ENCODE peak calls at places on chromosomes 11 and 22, in four cellular contexts. P is HepG2, J is WTC11, U is HEK293T. A is an unnamed sample.

GRCh38 chr22:27416553-27417427 is 384.8 kb downstream of the MN1 start:
- DNase-seq in P (no peak), U (no peak), J (peak), A (no peak)

GRCh38 chr11:62439785-62440602 is 21.2 kb downstream of the SCGB1A1 start:
- DNase-seq in U (no peak), J (no peak), P (no peak), A (peak)

GRCh38 chr22:36911887-36912661 is 1.4 kb upstream of the CSF2RB start:
- DNase-seq in P (no peak), J (no peak), U (no peak), A (no peak)

GRCh38 chr11:27313157-27313821 is 49.7 kb downstream of the CCDC34 start:
- DNase-seq in J (no peak), P (no peak), U (no peak), A (no peak)

GRCh38 chr11:47104337-47104950 is 72.2 kb downstream of the ARFGAP2 start:
- DNase-seq in U (no peak), J (peak), P (no peak), A (no peak)

GRCh38 chr11:120573756-120574354 is 62.3 kb downstream of the GRIK4 start:
- DNase-seq in J (peak), P (no peak), U (no peak), A (no peak)

GRCh38 chr11:61957028-61957770 is 7.0 kb downstream of the BEST1 start:
- DNase-seq in P (no peak), U (no peak), J (no peak), A (no peak)

GRCh38 chr11:122853971-122854446 is 15.7 kb downstream of the CRTAM start:
- DNase-seq in J (peak), U (peak), P (peak), A (peak)

GRCh38 chr11:104043137-104043536 is 6.7 kb downstream of the DDI1 start:
- DNase-seq in P (no peak), J (no peak), U (no peak), A (no peak)

GRCh38 chr11:125516266-125516665 is 20.2 kb upstream of the FEZ1 start:
- DNase-seq in P (no peak), J (no peak), U (no peak), A (no peak)

GRCh38 chr11:66570117-66570825 is 1.9 kb upstream of the CTSF start:
- DNase-seq in P (no peak), U (no peak), J (no peak), A (no peak)

GRCh38 chr11:88421530-88421929 is 84.0 kb upstream of the CTSC start:
- DNase-seq in P (no peak), J (no peak), U (no peak), A (peak)

GRCh38 chr11:7677801-7678201 is 4.5 kb upstream of the CYB5R2 start:
- DNase-seq in J (no peak), U (no peak), P (no peak), A (no peak)

GRCh38 chr11:19365743-19366410 is 125.1 kb upstream of the E2F8 start:
- DNase-seq in U (no peak), P (no peak), J (no peak), A (no peak)

GRCh38 chr22:40423246-40423753 is 52.9 kb downstream of the SGSM3 start:
- DNase-seq in J (no peak), P (no peak), U (no peak), A (no peak)

GRCh38 chr22:40423882-40424640 is 53.7 kb downstream of the SGSM3 start:
- DNase-seq in J (no peak), P (no peak), U (no peak), A (no peak)

GRCh38 chr22:40421941-40422340 is 51.5 kb downstream of the SGSM3 start:
- DNase-seq in J (no peak), U (no peak), P (no peak), A (no peak)

GRCh38 chr22:40421082-40421350 is 50.6 kb downstream of the SGSM3 start:
- DNase-seq in U (no peak), J (no peak), P (no peak), A (no peak)

DNA sequence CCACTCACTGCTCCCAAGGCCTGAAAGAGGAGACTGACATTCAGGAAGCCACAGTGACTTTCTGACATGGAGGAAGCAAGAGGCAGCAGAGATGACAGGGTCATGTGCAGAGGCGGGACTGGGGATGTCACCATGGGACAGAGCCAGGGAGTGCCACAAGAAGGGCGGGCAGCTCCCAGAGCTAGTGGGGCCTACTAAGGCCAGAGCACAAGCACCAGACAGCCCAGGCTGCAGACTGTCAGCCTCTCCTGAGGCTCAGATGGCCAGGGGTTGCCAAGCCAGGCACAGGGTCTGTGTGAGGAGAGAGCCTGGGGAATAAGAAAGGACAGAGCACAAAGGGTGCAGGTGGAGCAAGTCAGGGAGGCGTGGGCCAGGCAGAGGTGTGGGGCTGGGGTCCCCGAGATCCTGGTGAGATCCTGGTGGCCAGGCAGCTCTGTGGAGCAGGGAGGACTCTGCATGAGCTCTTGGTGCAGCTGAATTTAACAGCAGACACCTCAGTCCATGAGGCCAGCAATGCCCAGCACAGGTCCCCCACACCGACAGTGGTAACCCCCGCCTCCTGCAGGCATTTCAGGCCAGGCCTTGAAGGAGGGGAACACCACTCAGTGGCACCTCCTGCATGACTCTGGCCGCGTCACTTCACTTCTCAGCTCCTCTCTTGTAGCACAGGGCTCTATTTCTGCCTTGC is 52.3 kb downstream of the SGSM3 start:
- DNase-seq in J (no peak), U (no peak), P (no peak), A (no peak)
- TF ChIP-seq ELF4 in J (no peak), U (no peak), P (no peak), A (no peak)

GRCh38 chr11:74905326-74905725 is 43.6 kb downstream of the XRRA1 start:
- DNase-seq in P (no peak), U (no peak), J (no peak), A (no peak)
- TF ChIP-seq ELF4 in P (no peak), U (no peak), J (no peak), A (no peak)

DNA sequence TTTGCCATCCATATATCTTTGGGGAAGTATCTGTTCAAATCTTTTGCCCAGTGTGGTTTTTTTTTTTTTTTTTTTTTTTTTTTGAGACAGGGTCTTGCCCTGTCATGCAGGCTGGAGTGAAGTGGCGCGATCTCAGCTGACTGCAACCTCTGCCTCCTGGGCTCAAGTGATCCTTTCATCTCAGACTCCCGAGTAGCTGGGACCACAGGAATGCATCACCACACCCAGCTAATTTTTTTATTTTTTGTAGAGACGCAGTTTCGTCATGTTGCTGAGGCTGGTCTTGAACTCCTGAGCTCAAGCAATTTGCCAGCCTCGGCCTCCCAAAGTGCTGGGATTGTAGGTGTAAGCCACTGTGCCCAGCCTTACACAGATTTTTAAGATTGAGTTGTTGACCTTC is 4.8 kb upstream of the FAM118A start:
- DNase-seq in P (no peak), J (no peak), U (no peak), A (no peak)
- TF ChIP-seq ELF4 in P (no peak), J (no peak), U (no peak), A (no peak)

GRCh38 chr11:133078012-133078411 is 454.3 kb downstream of the OPCML start:
- DNase-seq in P (no peak), J (no peak), U (no peak), A (no peak)

GRCh38 chr11:133081020-133081419 is 451.3 kb downstream of the OPCML start:
- DNase-seq in J (no peak), U (no peak), P (no peak), A (no peak)

GRCh38 chr11:133081730-133082452 is 450.4 kb downstream of the OPCML start:
- DNase-seq in J (no peak), U (no peak), P (no peak), A (no peak)

GRCh38 chr11:133075351-133075750 is 456.9 kb downstream of the OPCML start:
- DNase-seq in J (no peak), P (no peak), U (no peak), A (no peak)

GRCh38 chr11:133078591-133079179 is 453.6 kb downstream of the OPCML start:
- DNase-seq in U (peak), J (peak), P (peak), A (peak)
- TF ChIP-seq ELF4 in U (no peak), J (no peak), P (no peak), A (no peak)

GRCh38 chr22:43570531-43571144 is 158.8 kb downstream of the MPPED1 start:
- DNase-seq in P (no peak), J (no peak), U (no peak), A (no peak)
- TF ChIP-seq ELF4 in P (no peak), J (no peak), U (no peak), A (no peak)

GRCh38 chr22:41092847-41093371 is 517 bp downstream of the EP300 start:
- DNase-seq in P (peak), U (no peak), J (no peak), A (peak)
- TF ChIP-seq ELF4 in P (no peak), U (no peak), J (no peak), A (no peak)

DNA sequence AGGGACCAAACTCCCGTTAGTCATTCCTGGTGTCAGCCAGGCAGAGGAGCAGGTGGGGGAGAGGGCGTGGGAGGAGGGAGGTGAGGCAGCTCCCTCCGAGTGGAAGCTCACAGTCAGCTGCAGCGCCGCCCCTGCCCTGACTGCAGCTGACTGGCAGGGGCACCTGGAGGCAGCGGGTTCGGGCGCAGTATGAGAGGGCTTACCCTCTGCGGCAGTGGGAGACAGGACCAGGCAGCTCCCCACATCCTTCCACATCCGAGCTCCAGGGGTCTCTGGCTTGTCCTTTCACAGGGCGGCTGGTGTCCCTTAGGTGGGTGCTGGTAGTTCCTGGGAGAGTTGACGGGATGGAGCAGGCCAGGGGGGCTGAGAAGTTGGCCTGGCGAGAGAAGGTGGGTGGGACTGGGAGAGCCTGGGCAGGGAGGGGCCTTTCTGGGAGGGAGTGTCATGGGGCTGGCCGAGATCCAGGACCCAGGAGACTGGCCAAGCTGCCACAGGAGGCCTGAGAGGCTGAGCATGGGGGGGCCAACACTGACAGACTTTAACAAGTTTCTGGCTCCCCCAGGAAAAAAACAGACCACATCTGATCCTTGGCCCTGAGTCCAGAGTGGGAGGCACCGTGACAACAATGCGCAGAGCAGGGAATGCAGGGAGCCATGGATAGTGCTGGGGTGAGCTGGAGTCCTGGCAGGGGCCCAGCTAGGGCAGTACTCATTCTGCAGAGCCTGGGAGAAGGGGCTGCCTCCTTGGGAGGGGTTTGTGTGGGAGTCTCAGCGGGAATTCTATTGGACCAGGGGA is 4.9 kb downstream of the ADORA2A start:
- DNase-seq in P (no peak), U (no peak), J (no peak), A (peak)
- TF ChIP-seq ELF4 in P (no peak), U (no peak), J (no peak), A (no peak)

GRCh38 chr11:64224891-64225607 is 937 bp downstream of the TRPT1 start:
- DNase-seq in P (no peak), U (no peak), J (no peak), A (no peak)
- TF ChIP-seq ELF4 in P (no peak), U (no peak), J (no peak), A (no peak)

GRCh38 chr11:44868021-44868420 is 82.7 kb downstream of the TP53I11 start:
- DNase-seq in P (no peak), J (no peak), U (no peak), A (no peak)

GRCh38 chr11:44866301-44866700 is 84.4 kb downstream of the TP53I11 start:
- DNase-seq in P (no peak), U (no peak), J (no peak), A (no peak)

GRCh38 chr11:44870615-44871176 is 80.0 kb downstream of the TP53I11 start:
- DNase-seq in P (no peak), J (no peak), U (no peak), A (no peak)

GRCh38 chr11:44870142-44870541 is 80.5 kb downstream of the TP53I11 start:
- DNase-seq in J (no peak), P (no peak), U (no peak), A (no peak)

GRCh38 chr11:44868455-44869421 is 81.9 kb downstream of the TP53I11 start:
- DNase-seq in P (no peak), U (no peak), J (no peak), A (no peak)
- TF ChIP-seq ELF4 in P (no peak), U (no peak), J (no peak), A (no peak)

A was measured in K562.